ENCODE peak calls at places on chromosomes 12 and 14, in four cellular contexts. K is activated CD8-positive, alpha-beta memory T cell treated with anti-CD3 and anti-CD28 coated beads for 1 hour; Z is AG09309; T is stimulated activated naive B cell treated with anti-CD40 and anti-IgM and Interleukin-4, amounts not matched to agents 10 μg/mL and 1 μg/mL and 100 μg/mL, for 72 hours. P is an unnamed sample.

GRCh38 chr12:54479421-54479820 is 6.0 kb upstream of the GTSF1 start:
- DNase-seq in Z (peak; percentile 40), K (no peak), T (no peak), P (peak; percentile 45)

GRCh38 chr12:124359671-124360581 is 65.0 kb downstream of the RFLNA start:
- DNase-seq in K (no peak), T (no peak), Z (no peak), P (no peak)

GRCh38 chr12:66065623-66066022 is 64.9 kb downstream of the LLPH start:
- DNase-seq in T (no peak), K (no peak), Z (no peak), P (no peak)

GRCh38 chr12:49442915-49443314 is 75.7 kb downstream of the SPATS2 start:
- DNase-seq in K (no peak), T (no peak), Z (no peak), P (no peak)

GRCh38 chr12:124026755-124027745 is 54.0 kb downstream of the ZNF664 start:
- DNase-seq in K (no peak), T (no peak), Z (no peak), P (peak; percentile 34)

GRCh38 chr12:110874351-110874750 is 27.6 kb downstream of the CCDC63 start:
- DNase-seq in T (no peak), Z (no peak), K (no peak), P (no peak)

GRCh38 chr12:26668230-26668629 is 164.8 kb downstream of the ITPR2 start:
- DNase-seq in T (no peak), K (no peak), Z (no peak), P (no peak)

GRCh38 chr14:31829256-31829923 is 247.7 kb upstream of the ARHGAP5 start:
- DNase-seq in K (no peak), T (no peak), Z (no peak), P (no peak)

GRCh38 chr12:45575417-45575816 is 154.1 kb upstream of the ARID2 start:
- DNase-seq in Z (no peak), T (no peak), K (no peak), P (no peak)

P was measured in foreskin melanocyte.